ENCODE peak calls at places on chromosomes 2 and 18, in nine cellular contexts. One of them, this sample, is unnamed.

GRCh38 chr2:54772110-54772509 is 48.6 kb downstream of the EML6 start:
- DNase-seq in neural progenitor cell: no peak
- DNase-seq in GM23248: peak; percentile 91
- DNase-seq in HCT116: peak; percentile 59
- DNase-seq in K562: no peak
- DNase-seq in IMR-90: peak; percentile 23
- DNase-seq in keratinocyte: no peak
- DNase-seq in neuronal stem cell: no peak
- DNase-seq in fibroblast of lung: peak; percentile 12
- DNase-seq in this sample: no peak

GRCh38 chr18:60404686-60405085 is 32.1 kb upstream of the MC4R start:
- DNase-seq in HCT116: no peak
- DNase-seq in keratinocyte: no peak
- DNase-seq in K562: no peak
- DNase-seq in IMR-90: no peak
- DNase-seq in neuronal stem cell: no peak
- DNase-seq in GM23248: no peak
- DNase-seq in fibroblast of lung: no peak
- DNase-seq in neural progenitor cell: no peak
- DNase-seq in this sample: no peak

GRCh38 chr2:215417400-215417951 is 18.4 kb downstream of the FN1 start:
- DNase-seq in K562: no peak
- DNase-seq in neuronal stem cell: no peak
- DNase-seq in fibroblast of lung: no peak
- DNase-seq in GM23248: no peak
- DNase-seq in neural progenitor cell: no peak
- DNase-seq in IMR-90: no peak
- DNase-seq in keratinocyte: no peak
- DNase-seq in HCT116: no peak
- DNase-seq in this sample: no peak

GRCh38 chr2:134261398-134262131 is 7.7 kb downstream of the MGAT5 start:
- DNase-seq in GM23248: peak; percentile 17
- DNase-seq in keratinocyte: no peak
- DNase-seq in HCT116: no peak
- DNase-seq in IMR-90: no peak
- DNase-seq in neuronal stem cell: no peak
- DNase-seq in fibroblast of lung: no peak
- DNase-seq in neural progenitor cell: peak; percentile 25
- DNase-seq in K562: no peak
- DNase-seq in this sample: peak; percentile 75

GRCh38 chr2:212915121-212915782 is 236.2 kb downstream of the IKZF2 start:
- DNase-seq in neuronal stem cell: no peak
- DNase-seq in K562: no peak
- DNase-seq in HCT116: no peak
- DNase-seq in neural progenitor cell: no peak
- DNase-seq in keratinocyte: no peak
- DNase-seq in IMR-90: peak; percentile 34
- DNase-seq in fibroblast of lung: no peak
- DNase-seq in GM23248: peak; percentile 40
- DNase-seq in this sample: no peak

GRCh38 chr18:51540562-51540961 is 343.1 kb upstream of the MEX3C start:
- DNase-seq in IMR-90: no peak
- DNase-seq in fibroblast of lung: no peak
- DNase-seq in neuronal stem cell: no peak
- DNase-seq in K562: no peak
- DNase-seq in GM23248: no peak
- DNase-seq in keratinocyte: no peak
- DNase-seq in HCT116: no peak
- DNase-seq in neural progenitor cell: no peak
- DNase-seq in this sample: no peak

GRCh38 chr2:218780026-218780425 is 1.9 kb upstream of the CYP27A1 start:
- DNase-seq in HCT116: no peak
- DNase-seq in GM23248: no peak
- DNase-seq in neural progenitor cell: no peak
- DNase-seq in IMR-90: no peak
- DNase-seq in fibroblast of lung: no peak
- DNase-seq in keratinocyte: no peak
- DNase-seq in K562: no peak
- DNase-seq in neuronal stem cell: no peak
- DNase-seq in this sample: no peak

GRCh38 chr2:217877866-217878265 is 124.9 kb downstream of the TNS1 start:
- DNase-seq in GM23248: no peak
- DNase-seq in K562: no peak
- DNase-seq in HCT116: no peak
- DNase-seq in keratinocyte: no peak
- DNase-seq in neuronal stem cell: no peak
- DNase-seq in IMR-90: no peak
- DNase-seq in fibroblast of lung: no peak
- DNase-seq in neural progenitor cell: no peak
- DNase-seq in this sample: no peak

GRCh38 chr18:11502368-11502767 is 107.0 kb upstream of the SLC35G4 start:
- DNase-seq in IMR-90: peak; percentile 83
- DNase-seq in neural progenitor cell: no peak
- DNase-seq in neuronal stem cell: no peak
- DNase-seq in fibroblast of lung: peak; percentile 35
- DNase-seq in GM23248: peak; percentile 53
- DNase-seq in keratinocyte: no peak
- DNase-seq in HCT116: no peak
- DNase-seq in K562: no peak
- DNase-seq in this sample: no peak

GRCh38 chr18:11497585-11497984 is 111.8 kb upstream of the SLC35G4 start:
- DNase-seq in K562: no peak
- DNase-seq in fibroblast of lung: peak; percentile 55
- DNase-seq in GM23248: peak; percentile 77
- DNase-seq in keratinocyte: no peak
- DNase-seq in neuronal stem cell: no peak
- DNase-seq in neural progenitor cell: no peak
- DNase-seq in HCT116: no peak
- DNase-seq in IMR-90: peak; percentile 49
- DNase-seq in this sample: no peak

GRCh38 chr18:11498821-11499220 is 110.6 kb upstream of the SLC35G4 start:
- DNase-seq in keratinocyte: no peak
- DNase-seq in neural progenitor cell: no peak
- DNase-seq in IMR-90: no peak
- DNase-seq in HCT116: no peak
- DNase-seq in neuronal stem cell: no peak
- DNase-seq in GM23248: peak; percentile 29
- DNase-seq in fibroblast of lung: peak; percentile 20
- DNase-seq in K562: no peak
- DNase-seq in this sample: no peak

GRCh38 chr18:11501352-11501751 is 108.0 kb upstream of the SLC35G4 start:
- DNase-seq in neural progenitor cell: no peak
- DNase-seq in keratinocyte: no peak
- DNase-seq in K562: no peak
- DNase-seq in fibroblast of lung: no peak
- DNase-seq in GM23248: no peak
- DNase-seq in IMR-90: peak; percentile 36
- DNase-seq in HCT116: no peak
- DNase-seq in neuronal stem cell: no peak
- DNase-seq in this sample: no peak

GRCh38 chr18:11500153-11501122 is 109.0 kb upstream of the SLC35G4 start:
- DNase-seq in neural progenitor cell: no peak
- DNase-seq in neuronal stem cell: no peak
- DNase-seq in HCT116: peak; percentile 89
- DNase-seq in fibroblast of lung: peak; percentile 97
- DNase-seq in keratinocyte: peak; percentile 97
- DNase-seq in GM23248: peak; percentile 99
- DNase-seq in K562: no peak
- DNase-seq in IMR-90: peak; percentile 98
- DNase-seq in this sample: no peak
- H3K9ac ChIP-seq in neural progenitor cell: no peak overlapping the region
- H3K9ac ChIP-seq in neuronal stem cell: no peak overlapping the region
- H3K9ac ChIP-seq in HCT116: no peak overlapping the region
- H3K9ac ChIP-seq in fibroblast of lung: no peak overlapping the region
- H3K9ac ChIP-seq in keratinocyte: no peak overlapping the region
- H3K9ac ChIP-seq in GM23248: no peak overlapping the region
- H3K9ac ChIP-seq in K562: no peak overlapping the region
- H3K9ac ChIP-seq in IMR-90: no peak overlapping the region
- H3K9ac ChIP-seq in this sample: no peak overlapping the region

GRCh38 chr2:36516136-36516870 is 81.7 kb downstream of the FEZ2 start:
- DNase-seq in IMR-90: peak; percentile 58
- DNase-seq in neural progenitor cell: no peak
- DNase-seq in keratinocyte: no peak
- DNase-seq in K562: no peak
- DNase-seq in GM23248: peak; percentile 55
- DNase-seq in fibroblast of lung: peak; percentile 18
- DNase-seq in neuronal stem cell: no peak
- DNase-seq in HCT116: no peak
- DNase-seq in this sample: no peak

GRCh38 chr2:36512705-36513104 is 85.3 kb downstream of the FEZ2 start:
- DNase-seq in GM23248: no peak
- DNase-seq in neural progenitor cell: no peak
- DNase-seq in fibroblast of lung: no peak
- DNase-seq in IMR-90: no peak
- DNase-seq in neuronal stem cell: no peak
- DNase-seq in K562: no peak
- DNase-seq in HCT116: no peak
- DNase-seq in keratinocyte: no peak
- DNase-seq in this sample: no peak

GRCh38 chr2:36511858-36512630 is 85.9 kb downstream of the FEZ2 start:
- DNase-seq in HCT116: no peak
- DNase-seq in neuronal stem cell: no peak
- DNase-seq in keratinocyte: no peak
- DNase-seq in GM23248: peak; percentile 61
- DNase-seq in IMR-90: no peak
- DNase-seq in neural progenitor cell: no peak
- DNase-seq in fibroblast of lung: no peak
- DNase-seq in K562: peak; percentile 83
- DNase-seq in this sample: no peak

GRCh38 chr2:36513661-36514060 is 84.3 kb downstream of the FEZ2 start:
- DNase-seq in K562: no peak
- DNase-seq in IMR-90: no peak
- DNase-seq in neural progenitor cell: no peak
- DNase-seq in keratinocyte: no peak
- DNase-seq in GM23248: no peak
- DNase-seq in neuronal stem cell: no peak
- DNase-seq in HCT116: no peak
- DNase-seq in fibroblast of lung: no peak
- DNase-seq in this sample: no peak

DNA sequence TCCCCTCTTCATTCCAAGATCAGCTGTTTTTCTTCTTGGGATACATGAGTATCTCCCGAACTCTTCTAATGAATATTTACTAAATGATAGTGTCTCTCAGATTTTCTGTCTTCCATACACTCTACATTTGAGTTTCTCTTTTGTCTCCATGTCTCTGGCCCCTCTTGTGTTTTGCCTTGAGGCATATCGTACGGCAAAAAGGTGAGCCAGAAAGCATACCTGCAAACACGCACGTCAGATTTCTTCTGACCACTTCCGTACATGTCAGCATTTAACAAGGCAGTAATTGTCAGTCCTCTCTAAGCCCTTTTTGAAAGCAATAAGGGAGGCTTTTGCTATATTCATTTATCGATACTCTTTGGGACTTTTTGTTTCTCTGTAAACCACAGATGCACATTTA is 82.4 kb downstream of the FEZ2 start:
- DNase-seq in HCT116: no peak
- DNase-seq in fibroblast of lung: no peak
- DNase-seq in IMR-90: no peak
- DNase-seq in neural progenitor cell: no peak
- DNase-seq in GM23248: no peak
- DNase-seq in K562: no peak
- DNase-seq in neuronal stem cell: no peak
- DNase-seq in keratinocyte: no peak
- DNase-seq in this sample: no peak
- H3K4me2 ChIP-seq in HCT116: no peak overlapping the region
- H3K4me2 ChIP-seq in fibroblast of lung: no peak overlapping the region
- H3K4me2 ChIP-seq in IMR-90: no peak overlapping the region
- H3K4me2 ChIP-seq in neural progenitor cell: no peak overlapping the region
- H3K4me2 ChIP-seq in GM23248: no peak overlapping the region
- H3K4me2 ChIP-seq in K562: no peak overlapping the region
- H3K4me2 ChIP-seq in neuronal stem cell: no peak overlapping the region
- H3K4me2 ChIP-seq in keratinocyte: no peak overlapping the region
- H3K4me2 ChIP-seq in this sample: no peak overlapping the region

GRCh38 chr2:122329266-122329665 is 573.8 kb downstream of the TSN start:
- DNase-seq in neuronal stem cell: no peak
- DNase-seq in HCT116: no peak
- DNase-seq in fibroblast of lung: no peak
- DNase-seq in GM23248: peak; percentile 24
- DNase-seq in IMR-90: no peak
- DNase-seq in K562: no peak
- DNase-seq in keratinocyte: no peak
- DNase-seq in neural progenitor cell: no peak
- DNase-seq in this sample: no peak

GRCh38 chr2:122328811-122329210 is 573.4 kb downstream of the TSN start:
- DNase-seq in fibroblast of lung: no peak
- DNase-seq in neuronal stem cell: no peak
- DNase-seq in keratinocyte: no peak
- DNase-seq in GM23248: peak; percentile 18
- DNase-seq in HCT116: no peak
- DNase-seq in K562: no peak
- DNase-seq in IMR-90: no peak
- DNase-seq in neural progenitor cell: no peak
- DNase-seq in this sample: no peak

GRCh38 chr2:122323927-122324326 is 568.5 kb downstream of the TSN start:
- DNase-seq in K562: no peak
- DNase-seq in neural progenitor cell: no peak
- DNase-seq in IMR-90: no peak
- DNase-seq in fibroblast of lung: no peak
- DNase-seq in keratinocyte: no peak
- DNase-seq in GM23248: no peak
- DNase-seq in HCT116: no peak
- DNase-seq in neuronal stem cell: no peak
- DNase-seq in this sample: no peak

GRCh38 chr2:122322815-122323214 is 567.4 kb downstream of the TSN start:
- DNase-seq in IMR-90: no peak
- DNase-seq in fibroblast of lung: no peak
- DNase-seq in keratinocyte: no peak
- DNase-seq in GM23248: no peak
- DNase-seq in neural progenitor cell: peak; percentile 48
- DNase-seq in neuronal stem cell: no peak
- DNase-seq in HCT116: no peak
- DNase-seq in K562: no peak
- DNase-seq in this sample: no peak

DNA sequence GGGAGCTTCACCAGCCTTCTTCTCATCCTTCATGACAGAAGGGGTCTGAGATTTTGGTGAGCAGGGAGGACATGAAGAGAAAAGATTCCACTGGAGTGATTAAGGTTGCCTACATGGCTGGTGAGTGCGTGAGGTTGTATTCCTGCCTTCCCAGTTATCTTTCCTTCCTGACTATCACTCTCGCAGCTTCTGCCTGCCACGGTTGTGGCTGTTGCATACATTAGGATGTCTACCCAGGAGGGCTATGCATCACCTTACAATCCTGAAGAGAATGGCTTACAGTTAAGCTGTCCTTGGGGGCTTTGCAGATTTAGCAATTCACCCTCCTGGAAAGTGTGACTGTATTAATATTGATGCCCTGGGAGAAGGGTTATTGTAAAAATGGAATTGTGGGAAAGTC is 571.0 kb downstream of the TSN start:
- DNase-seq in HCT116: no peak
- DNase-seq in neural progenitor cell: no peak
- DNase-seq in GM23248: no peak
- DNase-seq in neuronal stem cell: no peak
- DNase-seq in K562: no peak
- DNase-seq in keratinocyte: no peak
- DNase-seq in IMR-90: no peak
- DNase-seq in fibroblast of lung: no peak
- DNase-seq in this sample: no peak
- H3K27me3 ChIP-seq in HCT116: no peaks in the 10 kb centered on the region
- H3K27me3 ChIP-seq in neural progenitor cell: no peaks in the 10 kb centered on the region
- H3K27me3 ChIP-seq in GM23248: no peaks in the 10 kb centered on the region
- H3K27me3 ChIP-seq in neuronal stem cell: no peaks in the 10 kb centered on the region
- H3K27me3 ChIP-seq in K562: no peaks in the 10 kb centered on the region
- H3K27me3 ChIP-seq in keratinocyte: no peaks in the 10 kb centered on the region
- H3K27me3 ChIP-seq in IMR-90: no peaks in the 10 kb centered on the region
- H3K27me3 ChIP-seq in fibroblast of lung: no peaks in the 10 kb centered on the region
- H3K27me3 ChIP-seq in this sample: no peaks in the 10 kb centered on the region

DNA sequence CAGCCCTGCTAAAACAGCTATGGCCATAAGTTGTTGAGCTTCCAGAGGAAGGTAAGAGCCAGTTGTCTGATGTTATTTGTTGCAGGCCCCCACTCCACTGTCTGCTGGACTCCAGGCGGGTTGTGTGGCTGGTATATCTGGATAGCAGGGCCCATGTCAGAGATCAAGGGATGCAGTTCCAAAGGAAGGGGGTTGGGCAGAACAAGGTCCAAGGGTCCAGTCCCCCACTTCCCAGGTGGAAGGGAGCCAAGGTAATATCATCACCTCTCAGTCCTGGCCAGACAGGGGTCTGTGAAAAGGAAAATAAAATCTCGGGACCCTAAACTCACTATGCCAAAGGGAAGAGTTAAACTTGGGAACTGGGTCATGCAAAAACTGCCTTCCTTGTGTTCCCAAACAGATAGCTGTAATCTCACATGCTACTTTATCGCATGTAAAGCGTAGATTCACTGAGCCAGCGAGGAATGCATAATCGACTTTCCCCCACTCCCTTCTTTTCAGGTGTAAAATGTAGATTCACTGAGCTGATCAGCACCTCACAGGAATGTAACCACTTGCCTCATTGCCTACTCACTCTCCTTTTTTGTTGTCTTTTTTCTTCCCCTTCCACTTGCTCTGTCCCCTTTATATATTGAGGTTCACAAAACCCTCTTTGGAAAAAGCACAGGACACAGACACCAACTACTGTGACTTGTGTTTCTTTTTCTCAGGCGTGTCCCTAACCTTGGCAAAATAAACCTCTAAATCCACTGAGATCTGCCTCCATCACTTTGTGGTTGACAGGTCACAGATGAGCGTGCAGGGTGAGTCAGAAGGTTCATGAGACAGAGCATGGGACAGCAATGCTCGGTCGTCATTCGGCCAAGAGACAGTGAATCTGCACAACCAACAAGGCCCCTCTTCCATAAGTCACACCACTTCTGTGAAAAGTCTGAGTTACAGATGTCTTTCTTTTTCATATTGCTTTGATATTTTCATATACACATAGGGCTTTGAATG is 255.3 kb upstream of the SIX2 start:
- DNase-seq in IMR-90: peak; percentile 69
- DNase-seq in fibroblast of lung: peak; percentile 47
- DNase-seq in GM23248: peak; percentile 64
- DNase-seq in neural progenitor cell: no peak
- DNase-seq in neuronal stem cell: no peak
- DNase-seq in K562: no peak
- DNase-seq in keratinocyte: no peak
- DNase-seq in HCT116: no peak
- DNase-seq in this sample: peak; percentile 63
- H3K9ac ChIP-seq in IMR-90: no peak overlapping the region
- H3K9ac ChIP-seq in fibroblast of lung: no peak overlapping the region
- H3K9ac ChIP-seq in GM23248: no peak overlapping the region
- H3K9ac ChIP-seq in neural progenitor cell: no peak overlapping the region
- H3K9ac ChIP-seq in neuronal stem cell: no peak overlapping the region
- H3K9ac ChIP-seq in K562: no peak overlapping the region
- H3K9ac ChIP-seq in keratinocyte: no peak overlapping the region
- H3K9ac ChIP-seq in HCT116: no peak overlapping the region
- H3K9ac ChIP-seq in this sample: peak overlapping the region; percentile 38